ENCODE peak calls at places on chromosomes 4 and X, in ten cellular contexts. N is upper lobe of left lung, A is esophagus squamous epithelium, D is tibial nerve, Q is HCT116, G is tibial artery, V is prostate gland, P is neuronal stem cell, O is spleen, S is Karpas-422. K is an unnamed sample. For H3K4me1, the result is how much of the 10 kb centered on the place peaks cover.

GRCh38 chr4:1570291-1571164 is 113.6 kb downstream of the FAM53A start:
- DNase-seq in N (peak), A (no peak), D (no peak), Q (no peak), G (no peak), V (no peak), P (no peak), O (peak), S (peak), K (peak)

GRCh38 chr4:1502976-1503375 is 96.7 kb upstream of the NKX1-1 start:
- DNase-seq in N (peak), A (no peak), D (no peak), Q (no peak), G (peak), V (no peak), P (no peak), O (peak), S (peak), K (peak)

GRCh38 chrX:132592880-132593279 is 104.0 kb upstream of the MBNL3 start:
- DNase-seq in N (no peak), A (no peak), D (peak), Q (no peak), G (no peak), V (no peak), P (peak), O (no peak), S (peak), K (no peak)

GRCh38 chrX:36908801-36909403 is 99.3 kb upstream of the FAM47C start:
- DNase-seq in N (no peak), A (no peak), D (no peak), Q (peak), G (no peak), V (no peak), P (no peak), O (no peak), S (peak), K (no peak)

GRCh38 chrX:9657590-9658256 is 107.9 kb downstream of the GPR143 start:
- DNase-seq in N (no peak), A (no peak), D (no peak), Q (no peak), G (no peak), V (no peak), P (no peak), O (no peak), S (no peak), K (no peak)

GRCh38 chr4:127601029-127601428 is 31.7 kb upstream of the INTU start:
- DNase-seq in N (no peak), A (no peak), D (no peak), Q (no peak), G (no peak), V (no peak), P (no peak), O (no peak), S (peak), K (no peak)

GRCh38 chr4:81470456-81471327 is 1.0 kb downstream of the RASGEF1B start:
- DNase-seq in N (peak), A (peak), D (peak), Q (no peak), G (peak), V (peak), P (no peak), O (peak), S (no peak), K (no peak)

GRCh38 chrX:150872773-150873336 is 25.6 kb downstream of the CD99L2 start:
- DNase-seq in N (no peak), A (no peak), D (no peak), Q (no peak), G (no peak), V (no peak), P (no peak), O (no peak), S (no peak), K (no peak)

GRCh38 chr4:40984051-40984450 is 230.3 kb downstream of the APBB2 start:
- DNase-seq in N (no peak), A (no peak), D (no peak), Q (no peak), G (no peak), V (peak), P (no peak), O (no peak), S (no peak), K (no peak)

GRCh38 chr4:62683799-62684566 is 1483.9 kb downstream of the ADGRL3 start:
- DNase-seq in N (peak), A (no peak), D (no peak), Q (no peak), G (no peak), V (no peak), P (no peak), O (no peak), S (no peak), K (peak)

GRCh38 chrX:148135738-148136137 is 154.6 kb downstream of the FMR1NB start:
- DNase-seq in N (no peak), A (no peak), D (no peak), Q (no peak), G (no peak), V (no peak), P (no peak), O (no peak), S (no peak), K (no peak)

GRCh38 chr4:7247521-7247920 is 55.2 kb downstream of the SORCS2 start:
- DNase-seq in N (no peak), A (no peak), D (no peak), Q (no peak), G (no peak), V (no peak), P (no peak), O (no peak), S (no peak), K (no peak)

GRCh38 chr4:17241835-17242234 is 270.1 kb downstream of the QDPR start:
- DNase-seq in N (no peak), A (no peak), D (no peak), Q (no peak), G (no peak), V (no peak), P (no peak), O (no peak), S (no peak), K (no peak)

GRCh38 chrX:24479924-24480722 is 15.0 kb downstream of the PDK3 start:
- DNase-seq in N (no peak), A (no peak), D (peak), Q (no peak), G (peak), V (no peak), P (no peak), O (peak), S (no peak), K (no peak)

GRCh38 chrX:11787564-11787963 is 29.5 kb downstream of the MSL3 start:
- DNase-seq in N (peak), A (no peak), D (peak), Q (peak), G (peak), V (peak), P (peak), O (peak), S (peak), K (no peak)

GRCh38 chr4:71659979-71660378 is 123.9 kb downstream of the GC start:
- DNase-seq in N (no peak), A (no peak), D (no peak), Q (no peak), G (no peak), V (no peak), P (no peak), O (no peak), S (no peak), K (no peak)

GRCh38 chrX:110825972-110826371 is 30.4 kb upstream of the CHRDL1 start:
- DNase-seq in N (no peak), A (no peak), D (no peak), Q (no peak), G (no peak), V (no peak), P (no peak), O (no peak), S (no peak), K (no peak)
- H3K4me1 ChIP-seq in N (under half), A (under half), D (under half), Q (under half), G (under half), V (under half), P (under half), O (under half), S (under half), K (under half)

GRCh38 chr4:24730256-24731001 is 64.9 kb upstream of the SOD3 start:
- DNase-seq in N (peak), A (no peak), D (peak), Q (no peak), G (peak), V (no peak), P (no peak), O (no peak), S (no peak), K (no peak)
- H3K27ac ChIP-seq in N (no peak), A (peak), D (no peak), Q (no peak), G (peak), V (no peak), P (no peak), O (no peak), S (no peak), K (no peak)

GRCh38 chr4:151676301-151676700 is 84.5 kb downstream of the GATB start:
- DNase-seq in N (no peak), A (no peak), D (no peak), Q (peak), G (no peak), V (no peak), P (no peak), O (no peak), S (no peak), K (no peak)
- H3K4me1 ChIP-seq in N (under half), A (under half), D (under half), Q (under half), G (under half), V (under half), P (under half), O (under half), S (under half), K (under half)

GRCh38 chr4:138341739-138342415 is 99.7 kb upstream of the SLC7A11 start:
- DNase-seq in N (no peak), A (no peak), D (no peak), Q (no peak), G (no peak), V (no peak), P (no peak), O (no peak), S (no peak), K (no peak)
- H3K27ac ChIP-seq in N (no peak), A (no peak), D (no peak), Q (no peak), G (no peak), V (no peak), P (no peak), O (no peak), S (no peak), K (no peak)

K was measured in RWPE2.